ENCODE peak calls at places on chromosomes 16 and 17, in eight cellular contexts. One of them, this sample, is unnamed.

GRCh38 chr16:54934536-54935410 is 4.1 kb downstream of the IRX5 start:
- DNase-seq in A549: no peak
- DNase-seq in IMR-90: no peak
- DNase-seq in lower leg skin: peak; percentile 50
- DNase-seq in Peyer's patch: no peak
- DNase-seq in AG09319: no peak
- DNase-seq in OCI-LY7: no peak
- DNase-seq in mucosa of descending colon: no peak
- DNase-seq in this sample: no peak

GRCh38 chr16:73697336-73697735 is 599.3 kb upstream of the PSMD7 start:
- DNase-seq in AG09319: no peak
- DNase-seq in IMR-90: no peak
- DNase-seq in lower leg skin: no peak
- DNase-seq in Peyer's patch: no peak
- DNase-seq in mucosa of descending colon: no peak
- DNase-seq in OCI-LY7: no peak
- DNase-seq in A549: no peak
- DNase-seq in this sample: no peak

GRCh38 chr17:79051306-79051705 is 23.3 kb upstream of the ENGASE start:
- DNase-seq in A549: no peak
- DNase-seq in OCI-LY7: no peak
- DNase-seq in Peyer's patch: no peak
- DNase-seq in lower leg skin: no peak
- DNase-seq in AG09319: no peak
- DNase-seq in IMR-90: peak; percentile 36
- DNase-seq in mucosa of descending colon: no peak
- DNase-seq in this sample: no peak

GRCh38 chr16:15539197-15539596 is 103.8 kb downstream of the MARF1 start:
- DNase-seq in Peyer's patch: no peak
- DNase-seq in OCI-LY7: peak; percentile 15
- DNase-seq in mucosa of descending colon: no peak
- DNase-seq in lower leg skin: no peak
- DNase-seq in AG09319: no peak
- DNase-seq in A549: no peak
- DNase-seq in IMR-90: no peak
- DNase-seq in this sample: no peak

GRCh38 chr17:4509402-4509801 is 10.7 kb downstream of the SPNS2 start:
- DNase-seq in lower leg skin: no peak
- DNase-seq in OCI-LY7: peak; percentile 39
- DNase-seq in IMR-90: no peak
- DNase-seq in A549: no peak
- DNase-seq in AG09319: no peak
- DNase-seq in mucosa of descending colon: no peak
- DNase-seq in Peyer's patch: no peak
- DNase-seq in this sample: no peak

GRCh38 chr16:88770459-88771293 is 14.3 kb downstream of the PIEZO1 start:
- DNase-seq in mucosa of descending colon: peak; percentile 85
- DNase-seq in A549: peak; percentile 45
- DNase-seq in AG09319: no peak
- DNase-seq in lower leg skin: no peak
- DNase-seq in Peyer's patch: peak; percentile 88
- DNase-seq in OCI-LY7: no peak
- DNase-seq in IMR-90: peak; percentile 87
- DNase-seq in this sample: peak; percentile 78

GRCh38 chr16:12538667-12539081 is 265.0 kb downstream of the CPPED1 start:
- DNase-seq in AG09319: no peak
- DNase-seq in A549: no peak
- DNase-seq in Peyer's patch: no peak
- DNase-seq in IMR-90: no peak
- DNase-seq in lower leg skin: peak; percentile 31
- DNase-seq in OCI-LY7: no peak
- DNase-seq in mucosa of descending colon: no peak
- DNase-seq in this sample: no peak

GRCh38 chr17:39485555-39485954 is 24.3 kb downstream of the CDK12 start:
- DNase-seq in Peyer's patch: no peak
- DNase-seq in lower leg skin: no peak
- DNase-seq in A549: peak; percentile 84
- DNase-seq in mucosa of descending colon: no peak
- DNase-seq in IMR-90: peak; percentile 98
- DNase-seq in AG09319: peak; percentile 81
- DNase-seq in OCI-LY7: no peak
- DNase-seq in this sample: no peak

GRCh38 chr17:65886240-65886639 is 305.7 kb downstream of the CEP112 start:
- DNase-seq in OCI-LY7: no peak
- DNase-seq in IMR-90: peak; percentile 12
- DNase-seq in mucosa of descending colon: no peak
- DNase-seq in lower leg skin: no peak
- DNase-seq in Peyer's patch: no peak
- DNase-seq in AG09319: no peak
- DNase-seq in A549: no peak
- DNase-seq in this sample: no peak

GRCh38 chr17:72414032-72414396 is 293.2 kb downstream of the SOX9 start:
- DNase-seq in lower leg skin: no peak
- DNase-seq in OCI-LY7: no peak
- DNase-seq in A549: no peak
- DNase-seq in Peyer's patch: no peak
- DNase-seq in AG09319: no peak
- DNase-seq in IMR-90: no peak
- DNase-seq in mucosa of descending colon: no peak
- DNase-seq in this sample: no peak

DNA sequence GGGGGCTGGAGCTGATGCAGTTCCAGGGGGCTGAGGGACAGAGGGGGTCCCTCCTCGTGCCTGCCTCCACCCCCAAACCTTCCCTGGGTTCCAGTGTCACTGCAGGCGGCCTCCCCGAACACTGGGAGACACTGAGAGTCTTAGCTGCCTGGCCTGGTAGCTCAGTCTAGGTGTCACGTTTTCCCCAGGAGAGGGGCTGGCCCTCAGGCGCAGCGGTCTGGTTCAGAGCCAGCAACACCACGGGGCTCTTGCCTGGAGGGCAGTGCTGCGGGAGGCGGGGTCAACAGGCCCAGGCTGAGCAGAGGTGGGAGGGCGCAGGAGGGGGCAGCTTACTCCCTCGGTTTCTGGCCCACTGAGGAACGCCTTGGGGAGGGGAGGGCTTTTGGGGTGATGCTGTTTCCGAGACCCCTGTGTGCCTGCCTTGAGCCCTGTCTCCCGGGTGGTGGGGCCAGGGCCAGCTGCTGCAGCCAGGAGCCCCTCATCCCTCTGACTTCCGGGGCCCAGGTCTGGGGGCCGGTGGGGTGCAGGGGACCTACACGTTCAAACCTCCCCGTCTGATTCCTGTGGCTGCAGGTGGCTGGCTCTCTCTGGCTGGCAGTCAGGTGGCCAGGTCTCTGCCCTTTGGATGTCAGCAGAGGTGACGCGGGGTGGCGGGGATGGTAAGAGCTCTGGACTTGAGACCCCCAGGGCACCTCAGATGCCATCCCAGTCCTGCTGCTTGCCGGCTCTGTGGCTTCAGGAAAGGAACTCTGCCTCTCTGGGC is 89.3 kb upstream of the GSE1 start:
- DNase-seq in OCI-LY7: no peak
- DNase-seq in lower leg skin: no peak
- DNase-seq in mucosa of descending colon: no peak
- DNase-seq in IMR-90: peak; percentile 45
- DNase-seq in A549: no peak
- DNase-seq in Peyer's patch: no peak
- DNase-seq in AG09319: no peak
- DNase-seq in this sample: no peak
- TF ChIP-seq CTCF in OCI-LY7: no peak
- TF ChIP-seq CTCF in lower leg skin: no peak
- TF ChIP-seq CTCF in mucosa of descending colon: no peak
- TF ChIP-seq CTCF in IMR-90: no peak
- TF ChIP-seq CTCF in A549: no peak
- TF ChIP-seq CTCF in Peyer's patch: no peak
- TF ChIP-seq CTCF in AG09319: no peak
- TF ChIP-seq CTCF in this sample: no peak

DNA sequence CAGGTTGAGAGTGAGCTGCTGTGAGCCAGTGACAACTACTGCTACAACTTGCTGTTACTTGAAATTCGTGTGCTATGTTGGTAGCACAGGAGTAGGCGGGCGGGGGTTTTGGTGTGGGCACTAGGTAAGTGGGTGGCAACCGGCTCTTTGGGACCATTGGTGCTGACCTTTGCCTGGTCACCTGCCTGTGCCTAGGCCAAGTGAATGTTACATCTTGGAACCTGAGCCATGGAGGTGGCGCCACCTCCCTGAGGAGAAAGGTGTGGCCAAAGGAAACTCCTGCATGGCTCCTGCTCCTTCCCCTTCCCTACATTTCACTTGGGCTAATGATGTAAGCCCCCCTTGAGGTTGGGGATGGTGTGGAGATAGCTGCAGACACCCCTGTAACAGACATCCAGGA is 25.4 kb upstream of the ARHGAP23 start:
- DNase-seq in AG09319: no peak
- DNase-seq in mucosa of descending colon: no peak
- DNase-seq in IMR-90: no peak
- DNase-seq in A549: no peak
- DNase-seq in Peyer's patch: no peak
- DNase-seq in OCI-LY7: no peak
- DNase-seq in lower leg skin: no peak
- DNase-seq in this sample: no peak
- TF ChIP-seq CTCF in AG09319: no peak
- TF ChIP-seq CTCF in mucosa of descending colon: no peak
- TF ChIP-seq CTCF in IMR-90: no peak
- TF ChIP-seq CTCF in A549: no peak
- TF ChIP-seq CTCF in Peyer's patch: no peak
- TF ChIP-seq CTCF in OCI-LY7: peak; percentile 47
- TF ChIP-seq CTCF in lower leg skin: no peak
- TF ChIP-seq CTCF in this sample: no peak

GRCh38 chr17:12927541-12928425 is 90.0 kb downstream of the ELAC2 start:
- DNase-seq in lower leg skin: no peak
- DNase-seq in OCI-LY7: peak; percentile 85
- DNase-seq in Peyer's patch: no peak
- DNase-seq in AG09319: no peak
- DNase-seq in A549: no peak
- DNase-seq in mucosa of descending colon: no peak
- DNase-seq in IMR-90: no peak
- DNase-seq in this sample: no peak

GRCh38 chr17:12924614-12925013 is 93.2 kb downstream of the ELAC2 start:
- DNase-seq in IMR-90: no peak
- DNase-seq in AG09319: no peak
- DNase-seq in OCI-LY7: no peak
- DNase-seq in mucosa of descending colon: no peak
- DNase-seq in lower leg skin: no peak
- DNase-seq in A549: no peak
- DNase-seq in Peyer's patch: no peak
- DNase-seq in this sample: no peak

GRCh38 chr17:12927001-12927400 is 90.8 kb downstream of the ELAC2 start:
- DNase-seq in lower leg skin: no peak
- DNase-seq in AG09319: no peak
- DNase-seq in A549: no peak
- DNase-seq in IMR-90: no peak
- DNase-seq in OCI-LY7: no peak
- DNase-seq in Peyer's patch: no peak
- DNase-seq in mucosa of descending colon: no peak
- DNase-seq in this sample: no peak

DNA sequence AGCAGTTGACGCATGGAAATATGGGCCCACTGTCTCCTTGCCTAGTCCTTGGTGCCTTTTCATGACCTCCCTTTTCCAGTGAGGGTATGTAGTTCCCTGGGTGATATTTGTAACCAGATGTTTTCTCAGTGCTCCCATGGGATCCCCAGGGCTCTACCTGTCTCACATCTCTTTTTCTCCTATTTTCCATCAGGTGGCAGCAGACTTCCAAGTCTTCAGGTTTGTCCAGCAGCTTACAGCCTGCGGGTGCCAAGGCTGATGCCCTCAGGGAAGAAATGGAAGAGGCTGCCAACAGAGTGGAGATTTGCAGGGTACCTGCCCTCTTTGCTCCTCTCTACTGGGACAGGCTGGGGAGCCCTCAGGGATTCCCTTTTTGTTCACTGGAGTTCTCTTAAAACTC is 89.1 kb downstream of the ELAC2 start:
- DNase-seq in A549: peak; percentile 25
- DNase-seq in OCI-LY7: peak; percentile 48
- DNase-seq in IMR-90: no peak
- DNase-seq in mucosa of descending colon: no peak
- DNase-seq in Peyer's patch: no peak
- DNase-seq in lower leg skin: no peak
- DNase-seq in AG09319: no peak
- DNase-seq in this sample: no peak
- TF ChIP-seq CTCF in A549: peak; percentile 47
- TF ChIP-seq CTCF in OCI-LY7: peak; percentile 73
- TF ChIP-seq CTCF in IMR-90: no peak
- TF ChIP-seq CTCF in mucosa of descending colon: no peak
- TF ChIP-seq CTCF in Peyer's patch: peak; percentile 3
- TF ChIP-seq CTCF in lower leg skin: no peak
- TF ChIP-seq CTCF in AG09319: peak; percentile 19
- TF ChIP-seq CTCF in this sample: no peak

GRCh38 chr16:56450275-56450889 is 750 bp downstream of the NUDT21 start:
- DNase-seq in Peyer's patch: no peak
- DNase-seq in lower leg skin: no peak
- DNase-seq in AG09319: no peak
- DNase-seq in OCI-LY7: peak; percentile 23
- DNase-seq in IMR-90: peak; percentile 14
- DNase-seq in A549: peak; percentile 5
- DNase-seq in mucosa of descending colon: no peak
- DNase-seq in this sample: no peak

GRCh38 chr16:56448005-56448404 is 3.1 kb downstream of the NUDT21 start:
- DNase-seq in OCI-LY7: no peak
- DNase-seq in IMR-90: no peak
- DNase-seq in mucosa of descending colon: no peak
- DNase-seq in lower leg skin: no peak
- DNase-seq in AG09319: no peak
- DNase-seq in A549: no peak
- DNase-seq in Peyer's patch: no peak
- DNase-seq in this sample: no peak

GRCh38 chr16:56451753-56452689 is 667 bp downstream of the OGFOD1 start:
- DNase-seq in Peyer's patch: no peak
- DNase-seq in OCI-LY7: peak; percentile 28
- DNase-seq in mucosa of descending colon: peak; percentile 54
- DNase-seq in lower leg skin: no peak
- DNase-seq in A549: peak; percentile 11
- DNase-seq in AG09319: no peak
- DNase-seq in IMR-90: peak; percentile 31
- DNase-seq in this sample: no peak

DNA sequence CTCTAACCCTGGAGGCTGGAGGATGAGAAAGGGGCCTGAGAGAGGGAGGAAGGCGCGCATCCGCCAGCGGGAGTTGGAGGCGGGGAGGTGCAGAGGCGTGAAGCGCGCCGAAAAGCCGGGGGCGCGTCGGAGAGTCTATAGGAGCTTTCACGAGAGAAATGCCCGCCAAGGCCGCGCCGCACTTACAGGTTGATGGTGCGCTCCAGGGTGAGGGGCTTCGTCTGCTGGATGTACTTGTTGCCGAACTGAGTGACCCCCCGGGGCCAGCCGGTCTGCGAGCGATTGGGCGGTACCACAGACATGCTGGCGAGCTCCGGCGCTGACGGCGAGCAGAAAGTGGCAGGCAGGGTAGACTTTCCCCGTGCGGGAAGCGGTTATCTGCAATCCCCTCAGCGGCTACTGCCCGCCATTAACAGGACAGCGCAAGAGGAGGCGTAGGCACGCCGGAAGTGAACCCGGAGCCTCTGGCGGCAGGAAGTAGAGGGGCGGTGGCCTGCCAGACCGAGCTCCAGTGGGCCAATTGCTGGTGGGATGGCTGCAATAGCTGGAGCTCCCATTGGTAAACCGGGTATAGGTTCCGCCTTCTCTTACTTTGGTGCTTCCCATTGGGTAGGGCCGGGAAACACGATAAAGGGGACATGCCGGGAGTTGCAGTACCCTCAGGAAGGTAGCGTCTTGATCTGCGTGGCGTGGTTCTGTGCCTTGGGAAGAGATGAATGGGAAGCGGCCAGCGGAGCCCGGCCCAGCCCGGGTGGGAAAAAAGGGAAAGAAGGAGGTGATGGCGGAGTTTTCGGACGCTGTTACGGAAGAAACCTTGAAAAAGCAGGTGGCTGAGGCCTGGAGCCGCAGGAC is at the start of the genes NUDT21 and OGFOD1:
- DNase-seq in OCI-LY7: peak; percentile 97
- DNase-seq in lower leg skin: peak; percentile 96
- DNase-seq in mucosa of descending colon: peak; percentile 97
- DNase-seq in AG09319: peak; percentile 92
- DNase-seq in IMR-90: peak; percentile 98
- DNase-seq in Peyer's patch: peak; percentile 91
- DNase-seq in A549: peak; percentile 96
- DNase-seq in this sample: peak; percentile 95
- TF ChIP-seq CTCF in OCI-LY7: no peak
- TF ChIP-seq CTCF in lower leg skin: no peak
- TF ChIP-seq CTCF in mucosa of descending colon: no peak
- TF ChIP-seq CTCF in AG09319: no peak
- TF ChIP-seq CTCF in IMR-90: no peak
- TF ChIP-seq CTCF in Peyer's patch: no peak
- TF ChIP-seq CTCF in A549: no peak
- TF ChIP-seq CTCF in this sample: no peak

This sample was measured in CD14-positive monocyte.